ENCODE peak calls at places on chromosomes 7 and 10, in eight cellular contexts. H is NCI-H446, W is HCT116, G is naive B cell, M is GM19239, F is NCI-H1436, C is substantia nigra, A is DMS53. I is an unnamed sample.

GRCh38 chr10:28587970-28588290 is 55.0 kb downstream of the WAC start:
- DNase-seq in H (no peak), W (no peak), G (no peak), M (no peak), F (no peak), C (no peak), A (no peak), I (no peak)

GRCh38 chr7:155590215-155591023 is 44.1 kb upstream of the CNPY1 start:
- DNase-seq in H (no peak), W (no peak), G (no peak), M (no peak), F (peak), C (no peak), A (peak), I (no peak)

GRCh38 chr7:5693529-5693928 is 87.9 kb downstream of the RNF216 start:
- DNase-seq in H (no peak), W (no peak), G (peak), M (no peak), F (no peak), C (no peak), A (no peak), I (no peak)

GRCh38 chr7:35975851-35976454 is 175.1 kb downstream of the SEPTIN7 start:
- DNase-seq in H (peak), W (peak), G (peak), M (peak), F (peak), C (no peak), A (peak), I (peak)

GRCh38 chr7:34066968-34067367 is 161.6 kb downstream of the BMPER start:
- DNase-seq in H (no peak), W (no peak), G (no peak), M (no peak), F (peak), C (no peak), A (peak), I (no peak)

GRCh38 chr7:70380315-70381027 is 751.5 kb upstream of the GALNT17 start:
- DNase-seq in H (no peak), W (no peak), G (no peak), M (no peak), F (no peak), C (no peak), A (no peak), I (no peak)

GRCh38 chr7:44367475-44368030 is 42.2 kb upstream of the CAMK2B start:
- DNase-seq in H (no peak), W (no peak), G (no peak), M (no peak), F (no peak), C (no peak), A (no peak), I (no peak)

GRCh38 chr10:122140941-122141623 is 130.0 kb upstream of the BTBD16 start:
- DNase-seq in H (peak), W (peak), G (no peak), M (no peak), F (no peak), C (no peak), A (peak), I (peak)

GRCh38 chr10:22997102-22997501 is 69.2 kb downstream of the ARMC3 start:
- DNase-seq in H (peak), W (peak), G (no peak), M (no peak), F (no peak), C (no peak), A (peak), I (no peak)

GRCh38 chr7:120014920-120015465 is 258.0 kb upstream of the KCND2 start:
- DNase-seq in H (no peak), W (no peak), G (no peak), M (no peak), F (no peak), C (no peak), A (no peak), I (no peak)

GRCh38 chr7:1915326-1915725 is 245.2 kb downstream of the ELFN1 start:
- DNase-seq in H (no peak), W (no peak), G (no peak), M (no peak), F (no peak), C (no peak), A (no peak), I (no peak)

GRCh38 chr7:128747327-128748079 is 8.3 kb downstream of the CALU start:
- DNase-seq in H (no peak), W (no peak), G (no peak), M (no peak), F (no peak), C (no peak), A (no peak), I (no peak)

GRCh38 chr10:16643502-16643901 is 121.8 kb upstream of the C1QL3 start:
- DNase-seq in H (no peak), W (no peak), G (no peak), M (no peak), F (no peak), C (no peak), A (no peak), I (no peak)

GRCh38 chr7:47465191-47465590 is 116.7 kb downstream of the TNS3 start:
- DNase-seq in H (no peak), W (no peak), G (no peak), M (no peak), F (no peak), C (no peak), A (no peak), I (no peak)

GRCh38 chr10:76001019-76001418 is 569.6 kb downstream of the LRMDA start:
- DNase-seq in H (no peak), W (no peak), G (no peak), M (no peak), F (no peak), C (no peak), A (peak), I (no peak)

I was measured in LoVo.